ENCODE peak calls at places on chromosomes 13 and 19, in ten cellular contexts. U is uterus, M is Caco-2, W is lung, L is heart left ventricle, D is GM23248, J is mesendoderm, Z is body of pancreas, V is spleen, T is upper lobe of right lung. K is an unnamed sample.
A peak's percentile ranks its signal among the peaks of the same experiment; 100 is the strongest.

GRCh38 chr13:110575322-110576069 is 14.0 kb upstream of the RAB20 start:
- DNase-seq in L (peak; percentile 43), U (no peak), J (peak; percentile 85), T (peak; percentile 63), D (peak; percentile 39), M (peak; percentile 59), W (no peak), V (peak; percentile 83), Z (peak; percentile 50), K (peak; percentile 86)

GRCh38 chr19:7917292-7918061 is 2.7 kb upstream of the SNAPC2 start:
- DNase-seq in Z (peak; percentile 55), D (peak; percentile 88), V (peak; percentile 90), W (no peak), U (peak; percentile 62), L (no peak), M (peak; percentile 73), T (peak; percentile 80), J (peak; percentile 75), K (no peak)

GRCh38 chr13:73625562-73626339 is 508.5 kb downstream of the KLF12 start:
- DNase-seq in V (no peak), D (no peak), M (no peak), T (no peak), L (no peak), Z (no peak), W (no peak), J (no peak), U (no peak), K (no peak)

GRCh38 chr19:55099557-55100506 is 17.6 kb downstream of the PPP1R12C start:
- DNase-seq in V (no peak), U (no peak), W (no peak), L (no peak), J (peak; percentile 66), Z (no peak), T (no peak), M (peak; percentile 45), D (no peak), K (peak; percentile 38)

GRCh38 chr13:57627663-57628062 is 3.9 kb upstream of the PCDH17 start:
- DNase-seq in D (peak; percentile 36), J (no peak), V (no peak), U (no peak), W (no peak), Z (no peak), T (no peak), L (no peak), M (no peak), K (no peak)

GRCh38 chr19:46654621-46655152 is 6.3 kb downstream of the DACT3 start:
- DNase-seq in W (no peak), V (no peak), T (no peak), D (no peak), Z (no peak), J (peak; percentile 44), M (no peak), L (peak; percentile 40), U (peak; percentile 76), K (no peak)

GRCh38 chr13:35460061-35460460 is 16.4 kb downstream of the MAB21L1 start:
- DNase-seq in V (no peak), Z (no peak), J (no peak), D (peak; percentile 50), T (no peak), W (no peak), M (no peak), U (no peak), L (no peak), K (no peak)

GRCh38 chr19:35740108-35740422 is 2.2 kb downstream of the IGFLR1 start:
- DNase-seq in T (no peak), V (no peak), U (no peak), M (no peak), J (no peak), W (no peak), Z (no peak), L (no peak), D (no peak), K (no peak)

GRCh38 chr19:7159105-7159933 is 89.8 kb downstream of the ZNF557 start:
- DNase-seq in T (no peak), U (peak; percentile 96), L (peak; percentile 85), Z (no peak), V (no peak), M (no peak), W (no peak), D (peak; percentile 99), J (no peak), K (no peak)

DNA sequence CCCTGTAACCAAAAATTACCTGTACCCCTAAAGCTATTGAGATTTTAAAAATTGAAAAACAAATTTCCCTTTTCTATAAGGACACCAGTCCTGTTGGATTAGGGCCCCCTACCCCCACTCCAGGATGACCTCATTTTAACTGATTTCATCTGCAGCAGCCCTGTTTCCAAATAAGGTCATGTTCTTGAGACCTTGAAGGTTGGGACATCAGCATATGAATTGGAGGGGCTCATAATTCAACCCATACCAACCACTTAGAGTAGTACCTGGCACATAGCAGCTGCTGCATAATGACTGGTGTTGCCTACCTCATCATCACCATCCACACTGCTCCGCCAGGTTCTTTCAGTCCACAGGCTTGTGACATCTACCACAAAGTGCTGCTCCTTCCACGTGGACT is 17.6 kb downstream of the ZNF71 start:
- DNase-seq in T (no peak), M (no peak), Z (no peak), V (no peak), W (no peak), U (no peak), D (no peak), L (no peak), J (peak; percentile 7), K (no peak)
- H3K4me1 ChIP-seq in T (no peaks in the 10 kb centered on the region), M (no peaks in the 10 kb centered on the region), Z (no peaks in the 10 kb centered on the region), V (no peaks in the 10 kb centered on the region), W (no peaks in the 10 kb centered on the region), U (no peaks in the 10 kb centered on the region), D (no peaks in the 10 kb centered on the region), L (no peaks in the 10 kb centered on the region), J (no peaks in the 10 kb centered on the region), K (no peaks in the 10 kb centered on the region)

GRCh38 chr19:38247734-38248268 is 8.4 kb downstream of the PPP1R14A start:
- DNase-seq in L (no peak), V (no peak), M (no peak), T (no peak), U (no peak), J (peak; percentile 72), W (no peak), D (peak; percentile 41), Z (peak; percentile 15), K (no peak)
- H3K4me1 ChIP-seq in L (no peaks in the 10 kb centered on the region), V (peaks cover 97% of the 10 kb centered on the region), M (peaks cover 35% of the 10 kb centered on the region), T (peaks cover 4% of the 10 kb centered on the region), U (peaks cover 3% of the 10 kb centered on the region), J (peaks cover 6% of the 10 kb centered on the region), W (no peaks in the 10 kb centered on the region), D (peaks cover 19% of the 10 kb centered on the region), Z (peaks cover 20% of the 10 kb centered on the region), K (peaks cover 11% of the 10 kb centered on the region)

DNA sequence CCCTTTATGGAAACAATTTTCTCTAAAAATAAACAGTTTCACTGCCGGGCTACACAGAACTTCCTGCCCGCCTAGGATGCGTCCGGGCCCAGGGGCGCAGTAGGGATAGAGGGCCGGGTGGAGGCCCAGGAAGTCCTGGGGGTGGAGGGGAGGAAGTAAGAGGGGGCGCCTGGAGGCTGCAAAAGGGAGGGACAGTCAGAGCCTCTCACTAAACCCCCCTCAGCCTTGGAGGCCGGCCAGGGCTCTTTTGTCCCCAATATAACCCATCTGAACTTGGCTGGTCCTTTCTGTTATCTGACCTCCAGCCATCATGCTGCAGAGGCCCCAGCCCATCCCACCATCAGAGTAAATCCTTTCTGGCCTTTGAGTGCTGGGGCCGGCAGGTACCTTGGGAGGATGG is 2.2 kb downstream of the KANK2 start:
- DNase-seq in V (no peak), L (peak; percentile 47), W (no peak), M (no peak), U (no peak), T (no peak), J (no peak), Z (no peak), D (peak; percentile 43), K (peak; percentile 62)
- H3K4me1 ChIP-seq in V (peaks cover 86% of the 10 kb centered on the region), L (peaks cover 17% of the 10 kb centered on the region), W (no peaks in the 10 kb centered on the region), M (no peaks in the 10 kb centered on the region), U (peaks cover 20% of the 10 kb centered on the region), T (peaks cover 55% of the 10 kb centered on the region), J (peaks cover 2% of the 10 kb centered on the region), Z (peaks cover 60% of the 10 kb centered on the region), D (peaks cover 11% of the 10 kb centered on the region), K (peaks cover 74% of the 10 kb centered on the region)

GRCh38 chr13:49437705-49438104 is 6.2 kb downstream of the CAB39L start:
- DNase-seq in J (no peak), V (no peak), D (no peak), T (no peak), M (no peak), W (no peak), Z (no peak), U (no peak), L (no peak), K (no peak)
- H3K4me1 ChIP-seq in J (no peaks in the 10 kb centered on the region), V (peaks cover 2% of the 10 kb centered on the region), D (peaks cover 10% of the 10 kb centered on the region), T (peaks cover under 1% of the 10 kb centered on the region), M (no peaks in the 10 kb centered on the region), W (no peaks in the 10 kb centered on the region), Z (peaks cover under 1% of the 10 kb centered on the region), U (no peaks in the 10 kb centered on the region), L (no peaks in the 10 kb centered on the region), K (peaks cover 8% of the 10 kb centered on the region)

GRCh38 chr13:34006011-34006410 is 188.1 kb downstream of the RFC3 start:
- DNase-seq in Z (no peak), M (no peak), W (no peak), L (no peak), V (no peak), J (no peak), D (no peak), U (no peak), T (no peak), K (no peak)
- H3K4me1 ChIP-seq in Z (no peaks in the 10 kb centered on the region), M (peaks cover 11% of the 10 kb centered on the region), W (no peaks in the 10 kb centered on the region), L (no peaks in the 10 kb centered on the region), V (no peaks in the 10 kb centered on the region), J (no peaks in the 10 kb centered on the region), D (no peaks in the 10 kb centered on the region), U (no peaks in the 10 kb centered on the region), T (no peaks in the 10 kb centered on the region), K (peaks cover 3% of the 10 kb centered on the region)

GRCh38 chr13:37486171-37486661 is 112.4 kb downstream of the POSTN start:
- DNase-seq in J (no peak), W (no peak), Z (no peak), U (no peak), M (no peak), D (no peak), L (no peak), V (no peak), T (no peak), K (no peak)
- H3K4me1 ChIP-seq in J (no peaks in the 10 kb centered on the region), W (no peaks in the 10 kb centered on the region), Z (no peaks in the 10 kb centered on the region), U (no peaks in the 10 kb centered on the region), M (no peaks in the 10 kb centered on the region), D (peaks cover 70% of the 10 kb centered on the region), L (no peaks in the 10 kb centered on the region), V (no peaks in the 10 kb centered on the region), T (no peaks in the 10 kb centered on the region), K (peaks cover 17% of the 10 kb centered on the region)

DNA sequence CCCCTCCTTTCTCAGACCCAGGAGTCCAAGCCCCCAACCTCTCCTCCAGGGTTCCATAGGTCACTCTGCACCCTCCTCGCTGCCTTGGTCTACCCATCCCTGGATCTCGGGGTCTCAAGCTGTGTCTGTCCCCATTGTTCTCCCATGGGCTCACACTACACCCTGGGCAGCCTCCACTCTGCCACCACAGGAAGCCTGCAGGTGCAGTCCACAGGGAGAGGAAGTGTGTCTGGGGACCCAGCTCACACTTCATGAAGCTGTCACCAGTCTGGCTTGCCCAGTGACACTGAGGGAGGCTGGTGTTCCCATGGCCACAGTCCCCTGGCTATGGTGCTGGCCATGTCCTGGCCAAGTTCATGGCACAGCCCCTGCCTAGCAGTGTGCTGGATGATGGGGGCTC is 5.3 kb downstream of the NECTIN2 start:
- DNase-seq in W (no peak), M (no peak), T (no peak), V (no peak), U (no peak), J (no peak), Z (no peak), D (no peak), L (no peak), K (no peak)
- H3K4me1 ChIP-seq in W (peaks cover 6% of the 10 kb centered on the region), M (peaks cover 30% of the 10 kb centered on the region), T (peaks cover 26% of the 10 kb centered on the region), V (peaks cover 90% of the 10 kb centered on the region), U (peaks cover 12% of the 10 kb centered on the region), J (peaks cover 7% of the 10 kb centered on the region), Z (peaks cover 41% of the 10 kb centered on the region), D (peaks cover 13% of the 10 kb centered on the region), L (peaks cover 15% of the 10 kb centered on the region), K (peaks cover 43% of the 10 kb centered on the region)

K was measured in SJSA1.